ENCODE peak calls at places on chromosome 13, in nine cellular contexts. One of them, this sample, is unnamed.

GRCh38 chr13:62250501-62251175 is 835.0 kb upstream of the PCDH20 start:
- DNase-seq in lower lobe of right lung: no peak
- DNase-seq in fibroblast of the aortic adventitia: no peak
- DNase-seq in left ventricle myocardium inferior: no peak
- DNase-seq in H1: no peak
- DNase-seq in ovary: no peak
- DNase-seq in GM10248: no peak
- DNase-seq in Peyer's patch: no peak
- DNase-seq in lower leg skin: no peak
- DNase-seq in this sample: no peak

GRCh38 chr13:113220877-113221276 is 11.5 kb downstream of the CUL4A start:
- DNase-seq in lower leg skin: no peak
- DNase-seq in fibroblast of the aortic adventitia: no peak
- DNase-seq in lower lobe of right lung: no peak
- DNase-seq in ovary: no peak
- DNase-seq in left ventricle myocardium inferior: peak; percentile 54
- DNase-seq in H1: no peak
- DNase-seq in GM10248: no peak
- DNase-seq in Peyer's patch: no peak
- DNase-seq in this sample: no peak

GRCh38 chr13:38941353-38941945 is 49.2 kb downstream of the STOML3 start:
- DNase-seq in fibroblast of the aortic adventitia: no peak
- DNase-seq in lower leg skin: no peak
- DNase-seq in GM10248: no peak
- DNase-seq in lower lobe of right lung: no peak
- DNase-seq in Peyer's patch: no peak
- DNase-seq in left ventricle myocardium inferior: no peak
- DNase-seq in H1: no peak
- DNase-seq in ovary: no peak
- DNase-seq in this sample: no peak

GRCh38 chr13:91722267-91722884 is 324.0 kb downstream of the GPC5 start:
- DNase-seq in lower lobe of right lung: no peak
- DNase-seq in lower leg skin: no peak
- DNase-seq in fibroblast of the aortic adventitia: peak; percentile 32
- DNase-seq in ovary: no peak
- DNase-seq in left ventricle myocardium inferior: no peak
- DNase-seq in H1: no peak
- DNase-seq in Peyer's patch: no peak
- DNase-seq in GM10248: peak; percentile 15
- DNase-seq in this sample: no peak

GRCh38 chr13:21501709-21502108 is 42.6 kb upstream of the ZDHHC20 start:
- DNase-seq in ovary: no peak
- DNase-seq in lower lobe of right lung: no peak
- DNase-seq in GM10248: no peak
- DNase-seq in H1: no peak
- DNase-seq in left ventricle myocardium inferior: no peak
- DNase-seq in Peyer's patch: no peak
- DNase-seq in fibroblast of the aortic adventitia: no peak
- DNase-seq in lower leg skin: no peak
- DNase-seq in this sample: no peak

GRCh38 chr13:48094404-48094780 is 512 bp downstream of the MED4 start:
- DNase-seq in fibroblast of the aortic adventitia: peak; percentile 6
- DNase-seq in H1: no peak
- DNase-seq in lower leg skin: no peak
- DNase-seq in left ventricle myocardium inferior: no peak
- DNase-seq in Peyer's patch: no peak
- DNase-seq in lower lobe of right lung: no peak
- DNase-seq in GM10248: peak; percentile 13
- DNase-seq in ovary: no peak
- DNase-seq in this sample: no peak

GRCh38 chr13:73273737-73274136 is 214.9 kb downstream of the KLF5 start:
- DNase-seq in Peyer's patch: no peak
- DNase-seq in lower leg skin: no peak
- DNase-seq in lower lobe of right lung: no peak
- DNase-seq in GM10248: no peak
- DNase-seq in fibroblast of the aortic adventitia: peak; percentile 76
- DNase-seq in ovary: no peak
- DNase-seq in left ventricle myocardium inferior: no peak
- DNase-seq in H1: no peak
- DNase-seq in this sample: no peak

GRCh38 chr13:79336971-79337370 is 69.1 kb downstream of the RBM26 start:
- DNase-seq in left ventricle myocardium inferior: no peak
- DNase-seq in lower lobe of right lung: no peak
- DNase-seq in ovary: peak; percentile 4
- DNase-seq in Peyer's patch: no peak
- DNase-seq in fibroblast of the aortic adventitia: no peak
- DNase-seq in H1: no peak
- DNase-seq in lower leg skin: no peak
- DNase-seq in GM10248: no peak
- DNase-seq in this sample: no peak

GRCh38 chr13:61146158-61146557 is 269.5 kb downstream of the PCDH20 start:
- DNase-seq in H1: no peak
- DNase-seq in ovary: no peak
- DNase-seq in fibroblast of the aortic adventitia: no peak
- DNase-seq in lower lobe of right lung: no peak
- DNase-seq in GM10248: no peak
- DNase-seq in Peyer's patch: no peak
- DNase-seq in lower leg skin: no peak
- DNase-seq in left ventricle myocardium inferior: no peak
- DNase-seq in this sample: no peak

GRCh38 chr13:90918551-90918950 is 428.9 kb upstream of the MIR17HG start:
- DNase-seq in fibroblast of the aortic adventitia: peak; percentile 0
- DNase-seq in left ventricle myocardium inferior: no peak
- DNase-seq in H1: no peak
- DNase-seq in lower leg skin: no peak
- DNase-seq in ovary: no peak
- DNase-seq in lower lobe of right lung: no peak
- DNase-seq in Peyer's patch: no peak
- DNase-seq in GM10248: no peak
- DNase-seq in this sample: no peak

GRCh38 chr13:48078251-48078656 is 16.6 kb downstream of the MED4 start:
- DNase-seq in H1: no peak
- DNase-seq in fibroblast of the aortic adventitia: no peak
- DNase-seq in lower leg skin: no peak
- DNase-seq in ovary: no peak
- DNase-seq in left ventricle myocardium inferior: no peak
- DNase-seq in Peyer's patch: peak; percentile 33
- DNase-seq in GM10248: peak; percentile 48
- DNase-seq in lower lobe of right lung: no peak
- DNase-seq in this sample: no peak

DNA sequence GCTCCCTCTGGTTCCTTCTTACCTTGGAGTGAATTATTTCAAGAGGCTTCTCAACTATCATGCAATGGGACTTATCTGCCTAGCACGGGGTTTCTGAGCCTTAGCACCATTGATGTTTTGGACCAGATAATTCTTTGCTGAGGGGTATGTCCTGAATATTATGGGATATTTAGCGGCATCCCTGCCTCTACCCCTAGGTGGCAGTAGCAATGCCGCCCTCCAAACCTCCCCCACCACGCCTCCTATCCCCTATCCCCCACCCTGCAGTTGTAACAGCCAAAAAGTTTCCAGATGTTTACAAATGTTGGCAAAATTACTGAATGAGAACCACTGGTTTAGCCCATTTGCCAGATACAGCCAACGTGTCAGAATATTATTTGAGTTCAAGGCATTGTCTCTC is 125.5 kb downstream of the POSTN start:
- DNase-seq in lower lobe of right lung: no peak
- DNase-seq in lower leg skin: no peak
- DNase-seq in fibroblast of the aortic adventitia: no peak
- DNase-seq in Peyer's patch: no peak
- DNase-seq in ovary: no peak
- DNase-seq in H1: peak; percentile 68
- DNase-seq in left ventricle myocardium inferior: no peak
- DNase-seq in GM10248: no peak
- DNase-seq in this sample: no peak
- TF ChIP-seq CTCF in lower lobe of right lung: no peak
- TF ChIP-seq CTCF in lower leg skin: no peak
- TF ChIP-seq CTCF in fibroblast of the aortic adventitia: no peak
- TF ChIP-seq CTCF in Peyer's patch: no peak
- TF ChIP-seq CTCF in ovary: no peak
- TF ChIP-seq CTCF in H1: peak; percentile 89
- TF ChIP-seq CTCF in left ventricle myocardium inferior: no peak
- TF ChIP-seq CTCF in GM10248: no peak
- TF ChIP-seq CTCF in this sample: peak; percentile 56

GRCh38 chr13:43787998-43788397 is 1.2 kb upstream of the ENOX1 start:
- DNase-seq in lower lobe of right lung: no peak
- DNase-seq in ovary: no peak
- DNase-seq in fibroblast of the aortic adventitia: peak; percentile 70
- DNase-seq in lower leg skin: no peak
- DNase-seq in H1: no peak
- DNase-seq in GM10248: peak; percentile 18
- DNase-seq in Peyer's patch: no peak
- DNase-seq in left ventricle myocardium inferior: no peak
- DNase-seq in this sample: peak; percentile 54
- TF ChIP-seq CTCF in lower lobe of right lung: peak; percentile 18
- TF ChIP-seq CTCF in ovary: peak; percentile 16
- TF ChIP-seq CTCF in fibroblast of the aortic adventitia: peak; percentile 58
- TF ChIP-seq CTCF in lower leg skin: no peak
- TF ChIP-seq CTCF in H1: no peak
- TF ChIP-seq CTCF in GM10248: no peak
- TF ChIP-seq CTCF in Peyer's patch: no peak
- TF ChIP-seq CTCF in left ventricle myocardium inferior: peak; percentile 45
- TF ChIP-seq CTCF in this sample: peak; percentile 78

GRCh38 chr13:58376349-58376748 is 744.8 kb downstream of the PCDH17 start:
- DNase-seq in lower lobe of right lung: no peak
- DNase-seq in fibroblast of the aortic adventitia: no peak
- DNase-seq in Peyer's patch: no peak
- DNase-seq in left ventricle myocardium inferior: no peak
- DNase-seq in lower leg skin: no peak
- DNase-seq in ovary: no peak
- DNase-seq in GM10248: no peak
- DNase-seq in H1: no peak
- DNase-seq in this sample: no peak
- TF ChIP-seq CTCF in lower lobe of right lung: no peak
- TF ChIP-seq CTCF in fibroblast of the aortic adventitia: no peak
- TF ChIP-seq CTCF in Peyer's patch: no peak
- TF ChIP-seq CTCF in left ventricle myocardium inferior: no peak
- TF ChIP-seq CTCF in lower leg skin: no peak
- TF ChIP-seq CTCF in ovary: no peak
- TF ChIP-seq CTCF in GM10248: no peak
- TF ChIP-seq CTCF in H1: no peak
- TF ChIP-seq CTCF in this sample: no peak

GRCh38 chr13:45122941-45123340 is 2.6 kb downstream of the GTF2F2 start:
- DNase-seq in GM10248: no peak
- DNase-seq in ovary: no peak
- DNase-seq in H1: no peak
- DNase-seq in lower leg skin: no peak
- DNase-seq in lower lobe of right lung: no peak
- DNase-seq in left ventricle myocardium inferior: no peak
- DNase-seq in Peyer's patch: no peak
- DNase-seq in fibroblast of the aortic adventitia: no peak
- DNase-seq in this sample: no peak

GRCh38 chr13:45120967-45121366 is 657 bp downstream of the GTF2F2 start:
- DNase-seq in H1: no peak
- DNase-seq in GM10248: no peak
- DNase-seq in lower lobe of right lung: no peak
- DNase-seq in fibroblast of the aortic adventitia: no peak
- DNase-seq in left ventricle myocardium inferior: no peak
- DNase-seq in Peyer's patch: no peak
- DNase-seq in ovary: no peak
- DNase-seq in lower leg skin: no peak
- DNase-seq in this sample: no peak

GRCh38 chr13:45119469-45119989 is 781 bp upstream of the GTF2F2 start:
- DNase-seq in left ventricle myocardium inferior: no peak
- DNase-seq in GM10248: peak; percentile 45
- DNase-seq in ovary: peak; percentile 34
- DNase-seq in lower leg skin: no peak
- DNase-seq in H1: no peak
- DNase-seq in fibroblast of the aortic adventitia: peak; percentile 67
- DNase-seq in Peyer's patch: peak; percentile 67
- DNase-seq in lower lobe of right lung: no peak
- DNase-seq in this sample: no peak

GRCh38 chr13:45119990-45120864 is at the start of gene GTF2F2:
- DNase-seq in Peyer's patch: peak; percentile 78
- DNase-seq in lower leg skin: peak; percentile 89
- DNase-seq in ovary: peak; percentile 93
- DNase-seq in left ventricle myocardium inferior: peak; percentile 92
- DNase-seq in lower lobe of right lung: peak; percentile 92
- DNase-seq in H1: peak; percentile 97
- DNase-seq in fibroblast of the aortic adventitia: peak; percentile 92
- DNase-seq in GM10248: peak; percentile 91
- DNase-seq in this sample: peak; percentile 86

DNA sequence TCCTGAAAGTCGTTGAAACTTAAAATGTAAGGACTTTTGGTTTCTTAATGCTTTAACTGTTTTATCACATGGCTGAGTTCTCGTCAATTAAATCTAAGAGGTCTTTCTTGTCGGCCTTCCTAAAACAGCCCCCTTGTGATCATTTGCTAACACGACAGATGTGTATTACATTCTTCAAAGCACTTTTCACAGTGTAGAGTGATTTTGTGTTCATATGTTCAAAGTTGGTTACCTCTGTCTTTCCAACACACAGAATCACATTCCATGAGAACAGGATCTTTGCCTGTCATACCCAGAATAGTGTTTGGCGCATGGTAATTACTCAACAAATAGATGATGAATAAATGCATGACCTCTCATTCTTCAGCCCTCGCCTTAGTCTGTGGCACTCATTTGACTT is 1.1 kb downstream of the GTF2F2 start:
- DNase-seq in left ventricle myocardium inferior: no peak
- DNase-seq in GM10248: no peak
- DNase-seq in Peyer's patch: no peak
- DNase-seq in H1: no peak
- DNase-seq in lower leg skin: no peak
- DNase-seq in lower lobe of right lung: no peak
- DNase-seq in ovary: no peak
- DNase-seq in fibroblast of the aortic adventitia: peak; percentile 42
- DNase-seq in this sample: no peak
- TF ChIP-seq CTCF in left ventricle myocardium inferior: no peak
- TF ChIP-seq CTCF in GM10248: no peak
- TF ChIP-seq CTCF in Peyer's patch: no peak
- TF ChIP-seq CTCF in H1: no peak
- TF ChIP-seq CTCF in lower leg skin: no peak
- TF ChIP-seq CTCF in lower lobe of right lung: no peak
- TF ChIP-seq CTCF in ovary: no peak
- TF ChIP-seq CTCF in fibroblast of the aortic adventitia: peak; percentile 20
- TF ChIP-seq CTCF in this sample: peak; percentile 21

DNA sequence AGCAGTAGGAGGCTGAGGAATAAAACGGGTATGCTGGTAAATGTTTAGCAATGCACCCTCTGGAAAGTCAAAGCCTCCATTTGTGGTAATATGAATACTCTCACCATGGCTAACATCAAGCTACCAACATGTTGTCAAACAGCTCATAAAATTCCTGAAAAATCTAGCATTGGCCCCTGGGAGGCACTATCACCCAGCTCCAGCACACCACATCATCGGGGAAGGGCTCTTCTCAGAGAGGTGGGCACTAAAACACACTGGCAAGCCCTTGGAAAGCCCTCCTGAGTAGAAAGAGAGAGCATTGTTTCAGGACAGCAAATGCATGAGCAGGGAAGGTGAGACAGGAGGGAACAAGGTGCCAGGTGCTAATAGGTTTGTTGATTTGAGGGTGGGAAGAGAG is 53.9 kb upstream of the FLT1 start:
- DNase-seq in ovary: no peak
- DNase-seq in fibroblast of the aortic adventitia: no peak
- DNase-seq in left ventricle myocardium inferior: no peak
- DNase-seq in lower leg skin: no peak
- DNase-seq in H1: no peak
- DNase-seq in Peyer's patch: no peak
- DNase-seq in GM10248: no peak
- DNase-seq in lower lobe of right lung: no peak
- DNase-seq in this sample: no peak
- TF ChIP-seq CTCF in ovary: no peak
- TF ChIP-seq CTCF in fibroblast of the aortic adventitia: no peak
- TF ChIP-seq CTCF in left ventricle myocardium inferior: no peak
- TF ChIP-seq CTCF in lower leg skin: no peak
- TF ChIP-seq CTCF in H1: peak; percentile 51
- TF ChIP-seq CTCF in Peyer's patch: no peak
- TF ChIP-seq CTCF in GM10248: no peak
- TF ChIP-seq CTCF in lower lobe of right lung: no peak
- TF ChIP-seq CTCF in this sample: no peak

GRCh38 chr13:101453784-101454201 is 1.3 kb downstream of the ITGBL1 start:
- DNase-seq in lower lobe of right lung: peak; percentile 50
- DNase-seq in Peyer's patch: no peak
- DNase-seq in GM10248: peak; percentile 20
- DNase-seq in H1: no peak
- DNase-seq in lower leg skin: no peak
- DNase-seq in fibroblast of the aortic adventitia: no peak
- DNase-seq in ovary: peak; percentile 14
- DNase-seq in left ventricle myocardium inferior: peak; percentile 17
- DNase-seq in this sample: peak; percentile 18
- TF ChIP-seq CTCF in lower lobe of right lung: peak; percentile 35
- TF ChIP-seq CTCF in Peyer's patch: no peak
- TF ChIP-seq CTCF in GM10248: no peak
- TF ChIP-seq CTCF in H1: no peak
- TF ChIP-seq CTCF in lower leg skin: no peak
- TF ChIP-seq CTCF in fibroblast of the aortic adventitia: peak; percentile 15
- TF ChIP-seq CTCF in ovary: peak; percentile 33
- TF ChIP-seq CTCF in left ventricle myocardium inferior: peak; percentile 59
- TF ChIP-seq CTCF in this sample: no peak

This sample was measured in endothelial cell.